ENCODE peak calls at places on chromosome 1, in seven cellular contexts. X, K, C, G, L, J and Z are unnamed samples. For H3K36me3, the result is how much of the 10 kb centered on the place peaks cover.

GRCh38 chr1:203512830-203513578 is 19.1 kb downstream of the OPTC start:
- DNase-seq in X (no peak), K (peak), C (no peak), G (peak), L (peak), J (no peak), Z (peak)

GRCh38 chr1:41811051-41811795 is 107.5 kb downstream of the HIVEP3 start:
- DNase-seq in X (no peak), K (no peak), C (no peak), G (no peak), L (no peak), J (no peak), Z (no peak)

GRCh38 chr1:16006552-16007485 is 2.8 kb downstream of the SRARP start:
- DNase-seq in X (no peak), K (peak), C (no peak), G (peak), L (peak), J (peak), Z (no peak)

GRCh38 chr1:169546087-169546995 is 39.9 kb downstream of the F5 start:
- DNase-seq in X (peak), K (peak), C (peak), G (peak), L (peak), J (peak), Z (peak)

GRCh38 chr1:7008975-7009740 is 223.9 kb downstream of the CAMTA1 start:
- DNase-seq in X (no peak), K (no peak), C (no peak), G (no peak), L (no peak), J (no peak), Z (no peak)

GRCh38 chr1:32612189-32612881 is 38.0 kb downstream of the ZBTB8OS start:
- DNase-seq in X (peak), K (peak), C (peak), G (peak), L (peak), J (no peak), Z (peak)

GRCh38 chr1:20486457-20487235 is 636 bp upstream of the CAMK2N1 start:
- DNase-seq in X (peak), K (peak), C (peak), G (peak), L (no peak), J (no peak), Z (no peak)

GRCh38 chr1:20498116-20498515 is 9.8 kb downstream of the MUL1 start:
- DNase-seq in X (no peak), K (no peak), C (no peak), G (no peak), L (no peak), J (no peak), Z (no peak)

GRCh38 chr1:59350521-59350920 is 53.6 kb downstream of the FGGY start:
- DNase-seq in X (no peak), K (no peak), C (no peak), G (no peak), L (no peak), J (no peak), Z (no peak)

GRCh38 chr1:222898191-222898527 is 83.3 kb downstream of the DISP1 start:
- DNase-seq in X (no peak), K (no peak), C (no peak), G (no peak), L (no peak), J (no peak), Z (no peak)

GRCh38 chr1:228090613-228091081 is 8.1 kb downstream of the ARF1 start:
- DNase-seq in X (no peak), K (no peak), C (no peak), G (no peak), L (no peak), J (no peak), Z (no peak)

GRCh38 chr1:54671985-54672608 is 30.5 kb downstream of the MROH7 start:
- DNase-seq in X (peak), K (peak), C (peak), G (peak), L (peak), J (peak), Z (peak)

GRCh38 chr1:169529068-169529642 is 43.4 kb upstream of the SLC19A2 start:
- DNase-seq in X (peak), K (no peak), C (no peak), G (no peak), L (peak), J (no peak), Z (no peak)

GRCh38 chr1:193141804-193142203 is 20.0 kb downstream of the CDC73 start:
- DNase-seq in X (no peak), K (no peak), C (no peak), G (no peak), L (no peak), J (no peak), Z (no peak)

GRCh38 chr1:89454845-89455521 is 69.6 kb upstream of the LRRC8B start:
- DNase-seq in X (peak), K (peak), C (peak), G (peak), L (peak), J (no peak), Z (peak)

GRCh38 chr1:197619008-197619640 is 156.2 kb downstream of the DENND1B start:
- DNase-seq in X (peak), K (no peak), C (no peak), G (peak), L (peak), J (no peak), Z (no peak)

GRCh38 chr1:42177551-42177981 is 13.0 kb upstream of the GUCA2A start:
- DNase-seq in X (no peak), K (no peak), C (no peak), G (no peak), L (no peak), J (no peak), Z (no peak)

GRCh38 chr1:87766737-87767136 is 438.1 kb downstream of the LMO4 start:
- DNase-seq in X (no peak), K (no peak), C (no peak), G (no peak), L (no peak), J (no peak), Z (no peak)

GRCh38 chr1:42267904-42268303 is 67.1 kb downstream of the FOXJ3 start:
- DNase-seq in X (no peak), K (no peak), C (no peak), G (no peak), L (no peak), J (no peak), Z (no peak)

GRCh38 chr1:206012086-206012859 is 9.1 kb upstream of the RAB7B start:
- DNase-seq in X (peak), K (peak), C (no peak), G (peak), L (no peak), J (peak), Z (no peak)

GRCh38 chr1:32825181-32825580 is 7.7 kb downstream of the S100PBP start:
- DNase-seq in X (no peak), K (no peak), C (no peak), G (no peak), L (no peak), J (no peak), Z (no peak)

GRCh38 chr1:41806472-41807155 is 112.1 kb downstream of the HIVEP3 start:
- DNase-seq in X (no peak), K (peak), C (no peak), G (no peak), L (no peak), J (no peak), Z (no peak)

GRCh38 chr1:3741566-3742438 is 10.4 kb upstream of the CCDC27 start:
- DNase-seq in X (no peak), K (no peak), C (no peak), G (no peak), L (no peak), J (no peak), Z (no peak)

GRCh38 chr1:219927956-219928790 is at the start of gene SLC30A10:
- DNase-seq in X (peak), K (peak), C (peak), G (peak), L (no peak), J (no peak), Z (no peak)

GRCh38 chr1:241926141-241926540 is 31.4 kb upstream of the BECN2 start:
- DNase-seq in X (no peak), K (no peak), C (no peak), G (no peak), L (no peak), J (no peak), Z (no peak)

GRCh38 chr1:165143437-165144065 is 213.0 kb downstream of the LMX1A start:
- DNase-seq in X (peak), K (peak), C (no peak), G (peak), L (no peak), J (no peak), Z (peak)

GRCh38 chr1:206556047-206556747 is 48.9 kb downstream of the RASSF5 start:
- DNase-seq in X (no peak), K (no peak), C (no peak), G (peak), L (no peak), J (no peak), Z (no peak)

GRCh38 chr1:210361665-210362064 is 33.0 kb downstream of the HHAT start:
- DNase-seq in X (no peak), K (no peak), C (no peak), G (no peak), L (no peak), J (no peak), Z (no peak)

GRCh38 chr1:6041432-6042062 is 4.1 kb upstream of the KCNAB2 start:
- DNase-seq in X (peak), K (peak), C (peak), G (no peak), L (no peak), J (no peak), Z (no peak)

GRCh38 chr1:16393255-16394177 is 26.5 kb downstream of the SZRD1 start:
- DNase-seq in X (no peak), K (no peak), C (no peak), G (no peak), L (no peak), J (no peak), Z (no peak)

GRCh38 chr1:203465943-203466342 is 9.7 kb upstream of the PRELP start:
- DNase-seq in X (no peak), K (no peak), C (no peak), G (no peak), L (no peak), J (no peak), Z (no peak)

GRCh38 chr1:29094433-29094832 is 29.3 kb downstream of the TMEM200B start:
- DNase-seq in X (no peak), K (no peak), C (no peak), G (no peak), L (no peak), J (no peak), Z (no peak)

GRCh38 chr1:89987170-89987819 is 7.6 kb upstream of the ZNF326 start:
- DNase-seq in X (peak), K (peak), C (peak), G (peak), L (peak), J (peak), Z (peak)

GRCh38 chr1:165306543-165307434 is 49.7 kb downstream of the LMX1A start:
- DNase-seq in X (peak), K (no peak), C (no peak), G (no peak), L (no peak), J (no peak), Z (no peak)

GRCh38 chr1:45493116-45493697 is 2.2 kb upstream of the TESK2 start:
- DNase-seq in X (peak), K (peak), C (peak), G (peak), L (peak), J (no peak), Z (peak)

GRCh38 chr1:109926662-109927300 is 16.1 kb downstream of the CSF1 start:
- DNase-seq in X (no peak), K (no peak), C (no peak), G (no peak), L (no peak), J (no peak), Z (no peak)
- H3K36me3 ChIP-seq in X (under half), K (half or more), C (under half), G (under half), L (under half), J (under half), Z (under half)

GRCh38 chr1:77680173-77680572 is 2.3 kb downstream of the ZZZ3 start:
- DNase-seq in X (no peak), K (peak), C (no peak), G (no peak), L (no peak), J (no peak), Z (no peak)

GRCh38 chr1:77678628-77679610 is 3.5 kb downstream of the ZZZ3 start:
- DNase-seq in X (no peak), K (peak), C (no peak), G (no peak), L (no peak), J (no peak), Z (no peak)

GRCh38 chr1:77683836-77684148 is 1.3 kb upstream of the ZZZ3 start:
- DNase-seq in X (no peak), K (no peak), C (no peak), G (no peak), L (no peak), J (no peak), Z (no peak)

GRCh38 chr1:77683142-77683835 is 831 bp upstream of the ZZZ3 start:
- DNase-seq in X (peak), K (peak), C (peak), G (peak), L (peak), J (peak), Z (peak)

GRCh38 chr1:77682442-77683141 is at the start of gene ZZZ3:
- DNase-seq in X (peak), K (peak), C (peak), G (peak), L (peak), J (peak), Z (peak)
- TF ChIP-seq POLR2AphosphoS5 in X (peak), K (peak), C (peak), G (peak), L (peak), J (peak), Z (peak)

GRCh38 chr1:9612871-9613624 is 24.3 kb downstream of the TMEM201 start:
- DNase-seq in X (no peak), K (no peak), C (no peak), G (no peak), L (no peak), J (no peak), Z (no peak)
- TF ChIP-seq REST in X (no peak), K (no peak), C (no peak), G (no peak), L (no peak), J (no peak), Z (no peak)

DNA sequence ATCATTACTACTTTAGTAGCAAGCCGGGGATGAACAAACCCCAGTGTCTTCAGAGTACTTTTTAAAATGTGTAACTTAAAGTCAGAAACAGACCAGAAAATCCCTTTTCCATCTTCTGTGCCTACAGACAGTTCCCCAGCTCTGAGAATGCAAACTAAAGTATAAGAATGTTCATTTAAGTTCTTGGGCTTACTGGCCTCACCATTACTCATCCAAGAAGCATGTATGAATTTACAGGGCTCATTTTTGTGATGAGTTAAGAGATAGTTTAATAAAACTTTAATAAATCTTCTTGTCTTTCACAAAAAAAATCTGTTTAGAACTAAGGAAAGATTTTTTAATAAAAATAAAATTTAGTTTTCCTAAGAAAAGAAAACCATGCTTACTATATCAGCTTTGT is 4.6 kb downstream of the LPGAT1 start:
- DNase-seq in X (no peak), K (no peak), C (no peak), G (no peak), L (no peak), J (no peak), Z (no peak)
- H3K36me3 ChIP-seq in X (under half), K (under half), C (under half), G (under half), L (under half), J (under half), Z (under half)

DNA sequence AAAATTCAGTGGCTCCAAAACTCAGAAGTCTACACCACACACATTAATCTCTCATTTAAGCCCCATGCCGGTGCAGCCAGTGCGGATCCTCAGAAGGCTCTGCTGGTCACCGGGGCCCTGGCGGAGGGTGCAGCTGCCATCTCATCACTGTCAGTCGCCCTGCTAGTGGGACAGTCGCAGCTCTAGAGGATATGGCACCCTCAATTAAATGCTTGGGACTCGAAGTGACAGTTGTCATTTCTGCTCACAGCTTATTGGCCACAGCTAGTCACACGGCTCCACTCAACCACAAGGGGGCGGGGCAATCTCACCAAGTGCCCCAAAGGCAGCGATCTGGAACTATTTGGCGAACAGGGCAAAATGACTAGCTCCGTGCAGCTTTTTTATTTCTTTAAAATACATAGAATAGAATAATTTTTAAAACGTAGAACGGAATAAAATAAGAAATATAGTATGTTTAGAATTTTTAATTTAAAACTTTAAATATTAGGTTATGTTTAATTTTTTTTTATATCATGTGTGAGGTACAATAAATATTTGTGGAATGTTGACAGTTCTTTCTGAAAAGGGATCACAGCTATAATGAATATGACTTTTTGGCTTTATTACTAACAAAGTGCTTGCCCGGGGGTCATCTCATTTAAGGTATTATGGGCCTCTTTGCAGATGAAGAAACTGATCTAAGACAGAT is 8.0 kb upstream of the MAN1C1 start:
- DNase-seq in X (peak), K (peak), C (peak), G (peak), L (peak), J (peak), Z (peak)
- TF ChIP-seq POLR2AphosphoS5 in X (no peak), K (no peak), C (no peak), G (no peak), L (no peak), J (no peak), Z (no peak)

DNA sequence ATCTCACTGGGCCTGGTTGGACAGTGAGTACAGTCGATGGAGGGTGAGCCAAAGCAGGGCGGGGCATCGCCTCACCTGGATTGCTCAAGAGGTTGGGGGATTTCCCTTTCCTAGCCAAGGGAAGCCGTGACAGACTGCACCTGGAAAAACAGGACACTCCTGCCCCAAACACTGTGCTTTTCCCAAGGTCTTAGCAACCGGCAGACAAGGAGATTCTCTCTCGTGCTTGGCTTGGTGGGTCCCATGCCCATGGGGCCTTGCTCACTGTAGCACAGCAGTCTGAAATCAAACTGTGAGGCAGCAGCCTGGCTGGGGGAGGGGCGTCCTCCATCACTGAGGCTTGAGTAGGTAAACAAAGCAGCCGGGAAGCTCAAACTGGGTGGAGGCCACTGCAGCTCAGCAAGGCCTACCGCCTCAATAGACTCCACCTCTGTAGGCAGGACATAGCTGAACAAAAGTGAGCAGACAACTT is 11.3 kb downstream of the C1orf105 start:
- DNase-seq in X (peak), K (peak), C (no peak), G (peak), L (no peak), J (no peak), Z (no peak)
- TF ChIP-seq REST in X (no peak), K (no peak), C (no peak), G (no peak), L (no peak), J (no peak), Z (no peak)

GRCh38 chr1:12386130-12386529 is 156.3 kb downstream of the VPS13D start:
- DNase-seq in X (no peak), K (no peak), C (no peak), G (peak), L (no peak), J (no peak), Z (no peak)
- H3K36me3 ChIP-seq in X (under half), K (half or more), C (half or more), G (under half), L (under half), J (under half), Z (under half)

DNA sequence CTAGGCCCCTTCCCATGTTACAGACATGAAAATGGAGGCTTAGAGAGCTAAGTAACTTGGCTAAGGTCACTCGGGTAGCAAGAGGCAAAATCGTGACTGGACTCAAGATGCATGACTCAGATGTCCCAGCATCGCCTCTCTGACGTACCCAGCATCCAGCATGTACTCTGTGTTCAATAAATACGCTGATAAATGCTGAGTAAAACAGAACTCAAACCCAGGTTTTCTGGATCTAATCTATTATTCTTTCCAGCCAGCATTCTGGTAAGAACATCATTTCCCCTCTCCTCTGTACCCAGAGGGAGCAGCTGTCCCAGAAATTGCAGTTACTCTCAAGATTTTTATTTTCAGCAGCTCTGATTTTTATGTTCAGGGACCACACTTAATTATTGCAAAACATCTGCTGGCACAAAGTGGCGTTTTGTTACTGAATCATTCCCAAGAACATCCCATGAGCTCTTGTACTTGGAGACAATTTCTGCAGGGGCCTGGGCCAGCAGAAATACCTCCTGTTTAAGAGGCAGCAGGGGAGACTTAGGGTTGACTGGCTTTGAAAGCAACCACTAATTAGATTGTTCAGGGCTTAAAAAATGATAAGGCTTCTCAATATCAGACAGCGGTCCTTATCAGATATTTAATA is 249.0 kb downstream of the PRDM2 start:
- DNase-seq in X (no peak), K (no peak), C (no peak), G (no peak), L (no peak), J (no peak), Z (no peak)
- TF ChIP-seq POLR2AphosphoS5 in X (no peak), K (no peak), C (no peak), G (no peak), L (no peak), J (no peak), Z (no peak)

DNA sequence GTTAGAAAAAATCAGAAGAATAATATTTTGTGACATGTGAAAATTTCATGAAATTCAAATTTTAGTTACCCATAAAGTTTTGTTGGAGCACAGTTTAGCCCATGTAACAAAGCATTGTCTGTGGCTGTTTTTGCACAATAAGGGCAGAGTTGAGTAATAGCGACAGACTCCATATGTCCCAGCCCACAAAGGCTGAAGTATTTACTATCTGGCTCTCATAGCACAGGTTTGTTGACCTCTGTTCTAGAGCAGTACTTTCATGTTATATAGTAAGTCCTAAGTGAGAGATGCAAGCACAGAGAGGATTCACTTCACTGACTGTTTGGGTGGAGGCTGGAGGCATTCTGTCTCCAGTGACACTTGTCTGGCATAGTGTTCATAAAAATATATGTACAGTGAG is 6.8 kb downstream of the LAMC1 start:
- DNase-seq in X (no peak), K (no peak), C (no peak), G (peak), L (no peak), J (no peak), Z (no peak)
- TF ChIP-seq REST in X (no peak), K (no peak), C (no peak), G (no peak), L (no peak), J (no peak), Z (no peak)